ENCODE peak calls at places on chromosomes 3 and 15, in five cellular contexts. S, X, Q, K and C are unnamed samples.
A peak's percentile ranks its signal among the peaks of the same experiment; 100 is the strongest.

GRCh38 chr15:77596821-77597803 is 35.6 kb downstream of the LINGO1 start:
- DNase-seq in S (no peak), X (no peak), Q (no peak), K (no peak), C (no peak)

GRCh38 chr3:11335056-11335608 is 62.9 kb downstream of the ATG7 start:
- DNase-seq in S (no peak), X (peak; percentile 62), Q (peak; percentile 81), K (peak; percentile 9), C (peak; percentile 88)

GRCh38 chr15:58243083-58243482 is 104.9 kb downstream of the AQP9 start:
- DNase-seq in S (no peak), X (no peak), Q (no peak), K (no peak), C (no peak)

GRCh38 chr3:32758375-32758753 is 59.4 kb upstream of the TRIM71 start:
- DNase-seq in S (no peak), X (no peak), Q (peak; percentile 77), K (no peak), C (no peak)

GRCh38 chr3:41450416-41451231 is 251.3 kb downstream of the CTNNB1 start:
- DNase-seq in S (no peak), X (no peak), Q (peak; percentile 7), K (no peak), C (no peak)

GRCh38 chr3:129592362-129593150 is 13.9 kb downstream of the PLXND1 start:
- DNase-seq in S (peak; percentile 85), X (no peak), Q (peak; percentile 61), K (no peak), C (peak; percentile 72)

GRCh38 chr3:100500320-100500880 is 8.0 kb downstream of the TMEM45A start:
- DNase-seq in S (no peak), X (no peak), Q (no peak), K (no peak), C (no peak)

GRCh38 chr3:119181765-119182164 is 8.4 kb downstream of the UPK1B start:
- DNase-seq in S (no peak), X (peak; percentile 75), Q (no peak), K (no peak), C (peak; percentile 64)

GRCh38 chr3:48851407-48851806 is 3.7 kb upstream of the PRKAR2A start:
- DNase-seq in S (no peak), X (no peak), Q (peak; percentile 29), K (no peak), C (peak; percentile 30)

GRCh38 chr15:39154136-39154770 is 426.6 kb upstream of the THBS1 start:
- DNase-seq in S (no peak), X (no peak), Q (no peak), K (no peak), C (no peak)

GRCh38 chr3:45972534-45973402 is 22.9 kb downstream of the FYCO1 start:
- DNase-seq in S (no peak), X (peak; percentile 86), Q (peak; percentile 98), K (no peak), C (peak; percentile 92)

GRCh38 chr15:63870043-63870394 is 36.3 kb upstream of the HERC1 start:
- DNase-seq in S (no peak), X (no peak), Q (no peak), K (peak; percentile 63), C (peak; percentile 11)

GRCh38 chr15:70195808-70196304 is 98.1 kb upstream of the TLE3 start:
- DNase-seq in S (peak; percentile 80), X (peak; percentile 87), Q (peak; percentile 94), K (no peak), C (peak; percentile 94)

GRCh38 chr3:127675651-127676391 is 3.1 kb downstream of the ABTB1 start:
- DNase-seq in S (peak; percentile 14), X (no peak), Q (no peak), K (no peak), C (no peak)

GRCh38 chr3:20914260-20914659 is 728.3 kb upstream of the SGO1 start:
- DNase-seq in S (no peak), X (no peak), Q (no peak), K (no peak), C (no peak)

GRCh38 chr15:75887178-75887577 is 16.5 kb upstream of the FBXO22 start:
- DNase-seq in S (no peak), X (no peak), Q (no peak), K (no peak), C (no peak)
- H3K4me3 ChIP-seq in S (no peak overlapping the region), X (no peak overlapping the region), Q (no peak overlapping the region), K (no peak overlapping the region), C (no peak overlapping the region)

GRCh38 chr3:121661376-121661775 is 673 bp upstream of the HCLS1 start:
- DNase-seq in S (no peak), X (peak; percentile 65), Q (no peak), K (peak; percentile 9), C (no peak)

GRCh38 chr3:121658716-121659435 is 1.8 kb downstream of the HCLS1 start:
- DNase-seq in S (no peak), X (no peak), Q (no peak), K (no peak), C (no peak)

GRCh38 chr3:121662742-121663141 is 2.0 kb upstream of the HCLS1 start:
- DNase-seq in S (no peak), X (no peak), Q (no peak), K (no peak), C (no peak)

GRCh38 chr3:121663171-121663847 is 2.6 kb upstream of the HCLS1 start:
- DNase-seq in S (no peak), X (no peak), Q (no peak), K (no peak), C (no peak)

GRCh38 chr3:121660356-121661171 is at the start of gene HCLS1:
- DNase-seq in S (peak; percentile 34), X (no peak), Q (peak; percentile 55), K (peak; percentile 85), C (peak; percentile 44)
- H3K4me3 ChIP-seq in S (peak within 1 kb of the TSS; percentile 58), X (no peak within 1 kb of the TSS), Q (peak within 1 kb of the TSS; percentile 44), K (peak within 1 kb of the TSS; percentile 71), C (peak within 1 kb of the TSS; percentile 7)

DNA sequence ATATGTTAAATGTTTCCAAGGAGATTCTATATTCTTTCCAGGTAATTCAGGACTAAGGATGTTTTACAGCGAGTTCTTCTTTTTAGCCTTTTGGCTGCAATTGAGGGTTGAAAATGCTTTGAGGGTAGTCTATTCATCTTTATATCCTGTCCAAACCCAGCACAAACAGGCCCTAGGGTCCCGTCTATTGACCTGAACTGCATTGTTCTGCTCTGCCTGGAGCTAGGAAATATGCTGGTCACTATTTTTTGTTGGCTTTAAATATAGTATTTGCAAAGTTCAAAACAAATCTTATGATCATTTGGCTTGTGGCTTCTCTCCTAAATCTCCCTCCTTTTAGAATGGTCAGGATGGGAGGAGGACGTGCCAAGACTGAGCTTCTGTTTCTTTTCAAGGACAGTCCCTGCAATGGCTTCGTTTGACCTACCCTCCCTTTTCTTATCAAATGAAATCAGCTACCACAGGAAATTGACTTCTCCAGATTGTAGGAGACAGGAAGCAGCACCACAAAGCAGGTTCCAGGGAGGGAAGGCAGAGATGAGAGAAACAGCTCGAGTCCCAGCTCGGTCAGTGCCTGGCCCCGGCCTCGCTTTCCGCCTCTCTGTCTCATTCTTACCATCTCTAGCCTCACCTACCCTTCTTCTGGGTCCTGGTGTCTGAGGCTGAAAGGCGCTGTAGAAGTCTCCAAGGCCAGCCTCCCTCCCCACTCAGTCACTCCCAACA is 27.6 kb upstream of the NRROS start:
- DNase-seq in S (no peak), X (no peak), Q (no peak), K (no peak), C (peak; percentile 14)
- H3K4me3 ChIP-seq in S (peak overlapping the region; percentile 23), X (no peak overlapping the region), Q (no peak overlapping the region), K (no peak overlapping the region), C (no peak overlapping the region)

GRCh38 chr3:13039286-13039896 is 33.8 kb downstream of the IQSEC1 start:
- DNase-seq in S (no peak), X (no peak), Q (no peak), K (no peak), C (no peak)
- H3K4me3 ChIP-seq in S (no peak overlapping the region), X (no peak overlapping the region), Q (no peak overlapping the region), K (no peak overlapping the region), C (no peak overlapping the region)

GRCh38 chr3:179945569-179945968 is 91.2 kb downstream of the PEX5L start:
- DNase-seq in S (no peak), X (no peak), Q (no peak), K (no peak), C (no peak)

GRCh38 chr3:179949428-179949827 is 87.3 kb downstream of the PEX5L start:
- DNase-seq in S (no peak), X (no peak), Q (no peak), K (no peak), C (no peak)

GRCh38 chr3:179949869-179950268 is 86.9 kb downstream of the PEX5L start:
- DNase-seq in S (no peak), X (no peak), Q (no peak), K (no peak), C (no peak)

GRCh38 chr3:179943097-179943880 is 93.4 kb downstream of the PEX5L start:
- DNase-seq in S (no peak), X (no peak), Q (no peak), K (no peak), C (no peak)

DNA sequence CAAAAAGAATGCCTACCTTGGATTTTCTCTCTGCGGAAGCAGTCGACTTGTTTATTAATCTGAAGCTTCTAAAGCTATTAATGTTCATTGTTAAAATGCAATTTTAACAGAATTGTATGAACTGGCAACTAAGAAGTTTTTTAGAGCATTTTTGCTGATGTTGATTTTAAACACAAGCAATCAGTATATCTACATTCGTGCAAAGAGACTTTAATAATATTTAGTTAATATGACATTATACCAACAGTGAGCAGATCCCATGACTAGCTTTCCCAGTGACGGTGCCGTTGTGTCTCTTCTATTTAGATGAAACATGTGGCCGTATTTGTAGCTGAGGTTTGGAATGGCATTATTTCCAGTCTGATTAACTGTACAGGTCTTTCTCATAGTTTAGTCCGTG is 88.0 kb downstream of the PEX5L start:
- DNase-seq in S (no peak), X (no peak), Q (no peak), K (no peak), C (no peak)
- H3K4me3 ChIP-seq in S (no peak overlapping the region), X (no peak overlapping the region), Q (no peak overlapping the region), K (no peak overlapping the region), C (no peak overlapping the region)

DNA sequence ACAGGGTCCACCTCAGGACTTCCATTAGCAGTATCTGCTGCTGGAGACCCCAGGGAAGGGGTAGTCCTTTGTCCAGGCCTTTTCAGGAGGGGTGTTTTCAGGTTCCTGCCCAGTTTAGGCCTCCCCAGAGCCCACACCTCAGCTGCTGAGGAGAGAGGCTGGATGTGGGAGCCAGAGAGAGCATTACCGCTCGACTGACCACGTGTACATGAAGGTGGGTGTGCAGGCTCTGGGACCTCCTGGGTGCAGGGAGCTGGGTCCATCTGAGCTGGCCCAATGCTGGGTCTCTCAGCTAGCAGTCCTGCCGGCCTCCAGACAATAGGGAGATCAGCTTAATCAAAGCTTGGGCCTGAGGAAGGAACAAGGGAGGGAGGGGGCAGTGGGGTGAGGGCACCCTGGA is 29.1 kb upstream of the POLG start:
- DNase-seq in S (no peak), X (no peak), Q (no peak), K (no peak), C (no peak)
- H3K4me3 ChIP-seq in S (no peak overlapping the region), X (no peak overlapping the region), Q (no peak overlapping the region), K (no peak overlapping the region), C (no peak overlapping the region)

GRCh38 chr3:103794656-103795055 is 1359.8 kb downstream of the ZPLD1 start:
- DNase-seq in S (no peak), X (no peak), Q (no peak), K (no peak), C (no peak)
- H3K4me3 ChIP-seq in S (no peak overlapping the region), X (no peak overlapping the region), Q (no peak overlapping the region), K (no peak overlapping the region), C (no peak overlapping the region)